ENCODE peak calls at places on chromosome 15, in nine cellular contexts. One of them, this sample, is unnamed.

GRCh38 chr15:45234562-45235235 is 17.3 kb upstream of the SLC28A2 start:
- DNase-seq in lower lobe of right lung: no peak
- DNase-seq in ovary: no peak
- DNase-seq in A549: no peak
- DNase-seq in IMR-90: no peak
- DNase-seq in endodermal cell: no peak
- DNase-seq in thoracic aorta: no peak
- DNase-seq in HL-60: no peak
- DNase-seq in AG04450: no peak
- DNase-seq in this sample: peak; percentile 15

GRCh38 chr15:34651962-34652725 is 68.7 kb upstream of the GOLGA8B start:
- DNase-seq in lower lobe of right lung: no peak
- DNase-seq in ovary: no peak
- DNase-seq in A549: no peak
- DNase-seq in IMR-90: no peak
- DNase-seq in endodermal cell: no peak
- DNase-seq in thoracic aorta: no peak
- DNase-seq in HL-60: no peak
- DNase-seq in AG04450: no peak
- DNase-seq in this sample: no peak

GRCh38 chr15:81016253-81017068 is 15.7 kb downstream of the TLNRD1 start:
- DNase-seq in lower lobe of right lung: no peak
- DNase-seq in ovary: no peak
- DNase-seq in A549: no peak
- DNase-seq in IMR-90: no peak
- DNase-seq in endodermal cell: no peak
- DNase-seq in thoracic aorta: no peak
- DNase-seq in HL-60: no peak
- DNase-seq in AG04450: no peak
- DNase-seq in this sample: no peak

GRCh38 chr15:51924146-51925068 is 47.2 kb downstream of the LEO1 start:
- DNase-seq in lower lobe of right lung: no peak
- DNase-seq in ovary: no peak
- DNase-seq in A549: no peak
- DNase-seq in IMR-90: no peak
- DNase-seq in endodermal cell: peak; percentile 78
- DNase-seq in thoracic aorta: no peak
- DNase-seq in HL-60: no peak
- DNase-seq in AG04450: no peak
- DNase-seq in this sample: peak; percentile 14

GRCh38 chr15:77808581-77809198 is 176.0 kb upstream of the LINGO1 start:
- DNase-seq in lower lobe of right lung: no peak
- DNase-seq in ovary: no peak
- DNase-seq in A549: no peak
- DNase-seq in IMR-90: no peak
- DNase-seq in endodermal cell: no peak
- DNase-seq in thoracic aorta: no peak
- DNase-seq in HL-60: no peak
- DNase-seq in AG04450: no peak
- DNase-seq in this sample: peak; percentile 39

GRCh38 chr15:47517737-47518136 is 199.6 kb upstream of the SEMA6D start:
- DNase-seq in lower lobe of right lung: no peak
- DNase-seq in ovary: peak; percentile 11
- DNase-seq in A549: no peak
- DNase-seq in IMR-90: peak; percentile 13
- DNase-seq in endodermal cell: no peak
- DNase-seq in thoracic aorta: no peak
- DNase-seq in HL-60: no peak
- DNase-seq in AG04450: no peak
- DNase-seq in this sample: no peak

GRCh38 chr15:21260966-21261395 is 179.3 kb downstream of the POTEB3 start:
- DNase-seq in lower lobe of right lung: peak; percentile 53
- DNase-seq in ovary: no peak
- DNase-seq in A549: no peak
- DNase-seq in IMR-90: no peak
- DNase-seq in endodermal cell: peak; percentile 43
- DNase-seq in thoracic aorta: no peak
- DNase-seq in HL-60: no peak
- DNase-seq in AG04450: no peak
- DNase-seq in this sample: no peak

GRCh38 chr15:50049871-50050270 is 69.2 kb downstream of the ATP8B4 start:
- DNase-seq in lower lobe of right lung: no peak
- DNase-seq in ovary: no peak
- DNase-seq in A549: no peak
- DNase-seq in IMR-90: peak; percentile 91
- DNase-seq in endodermal cell: no peak
- DNase-seq in thoracic aorta: no peak
- DNase-seq in HL-60: no peak
- DNase-seq in AG04450: peak; percentile 73
- DNase-seq in this sample: no peak

GRCh38 chr15:35495075-35495474 is 50.9 kb downstream of the DPH6 start:
- DNase-seq in lower lobe of right lung: no peak
- DNase-seq in ovary: no peak
- DNase-seq in A549: no peak
- DNase-seq in IMR-90: no peak
- DNase-seq in endodermal cell: no peak
- DNase-seq in thoracic aorta: no peak
- DNase-seq in HL-60: no peak
- DNase-seq in AG04450: no peak
- DNase-seq in this sample: no peak

GRCh38 chr15:100016632-100017031 is 283.4 kb upstream of the LYSMD4 start:
- DNase-seq in lower lobe of right lung: no peak
- DNase-seq in ovary: no peak
- DNase-seq in A549: no peak
- DNase-seq in IMR-90: no peak
- DNase-seq in endodermal cell: peak; percentile 19
- DNase-seq in thoracic aorta: no peak
- DNase-seq in HL-60: no peak
- DNase-seq in AG04450: no peak
- DNase-seq in this sample: no peak

GRCh38 chr15:85793641-85794597 is 806 bp downstream of the KLHL25 start:
- DNase-seq in lower lobe of right lung: peak; percentile 64
- DNase-seq in ovary: peak; percentile 28
- DNase-seq in A549: peak; percentile 58
- DNase-seq in IMR-90: peak; percentile 15
- DNase-seq in endodermal cell: peak; percentile 73
- DNase-seq in thoracic aorta: no peak
- DNase-seq in HL-60: no peak
- DNase-seq in AG04450: no peak
- DNase-seq in this sample: peak; percentile 29

GRCh38 chr15:57680021-57680420 is 26.5 kb upstream of the POLR2M start:
- DNase-seq in lower lobe of right lung: no peak
- DNase-seq in ovary: no peak
- DNase-seq in A549: no peak
- DNase-seq in IMR-90: peak; percentile 51
- DNase-seq in endodermal cell: no peak
- DNase-seq in thoracic aorta: no peak
- DNase-seq in HL-60: no peak
- DNase-seq in AG04450: no peak
- DNase-seq in this sample: no peak

GRCh38 chr15:81653259-81653658 is 279.2 kb upstream of the TMC3 start:
- DNase-seq in lower lobe of right lung: no peak
- DNase-seq in ovary: no peak
- DNase-seq in A549: no peak
- DNase-seq in IMR-90: no peak
- DNase-seq in endodermal cell: no peak
- DNase-seq in thoracic aorta: no peak
- DNase-seq in HL-60: no peak
- DNase-seq in AG04450: no peak
- DNase-seq in this sample: no peak

GRCh38 chr15:43828061-43828657 is 1.4 kb downstream of the WDR76 start:
- DNase-seq in lower lobe of right lung: no peak
- DNase-seq in ovary: no peak
- DNase-seq in A549: no peak
- DNase-seq in IMR-90: peak; percentile 19
- DNase-seq in endodermal cell: no peak
- DNase-seq in thoracic aorta: no peak
- DNase-seq in HL-60: no peak
- DNase-seq in AG04450: no peak
- DNase-seq in this sample: no peak

GRCh38 chr15:60369696-60370095 is 28.1 kb downstream of the ANXA2 start:
- DNase-seq in lower lobe of right lung: no peak
- DNase-seq in ovary: no peak
- DNase-seq in A549: no peak
- DNase-seq in IMR-90: no peak
- DNase-seq in endodermal cell: no peak
- DNase-seq in thoracic aorta: no peak
- DNase-seq in HL-60: no peak
- DNase-seq in AG04450: no peak
- DNase-seq in this sample: peak; percentile 24

GRCh38 chr15:45919806-45920205 is 285.0 kb downstream of the SQOR start:
- DNase-seq in lower lobe of right lung: peak; percentile 57
- DNase-seq in ovary: no peak
- DNase-seq in A549: peak; percentile 39
- DNase-seq in IMR-90: peak; percentile 8
- DNase-seq in endodermal cell: no peak
- DNase-seq in thoracic aorta: no peak
- DNase-seq in HL-60: no peak
- DNase-seq in AG04450: no peak
- DNase-seq in this sample: no peak

DNA sequence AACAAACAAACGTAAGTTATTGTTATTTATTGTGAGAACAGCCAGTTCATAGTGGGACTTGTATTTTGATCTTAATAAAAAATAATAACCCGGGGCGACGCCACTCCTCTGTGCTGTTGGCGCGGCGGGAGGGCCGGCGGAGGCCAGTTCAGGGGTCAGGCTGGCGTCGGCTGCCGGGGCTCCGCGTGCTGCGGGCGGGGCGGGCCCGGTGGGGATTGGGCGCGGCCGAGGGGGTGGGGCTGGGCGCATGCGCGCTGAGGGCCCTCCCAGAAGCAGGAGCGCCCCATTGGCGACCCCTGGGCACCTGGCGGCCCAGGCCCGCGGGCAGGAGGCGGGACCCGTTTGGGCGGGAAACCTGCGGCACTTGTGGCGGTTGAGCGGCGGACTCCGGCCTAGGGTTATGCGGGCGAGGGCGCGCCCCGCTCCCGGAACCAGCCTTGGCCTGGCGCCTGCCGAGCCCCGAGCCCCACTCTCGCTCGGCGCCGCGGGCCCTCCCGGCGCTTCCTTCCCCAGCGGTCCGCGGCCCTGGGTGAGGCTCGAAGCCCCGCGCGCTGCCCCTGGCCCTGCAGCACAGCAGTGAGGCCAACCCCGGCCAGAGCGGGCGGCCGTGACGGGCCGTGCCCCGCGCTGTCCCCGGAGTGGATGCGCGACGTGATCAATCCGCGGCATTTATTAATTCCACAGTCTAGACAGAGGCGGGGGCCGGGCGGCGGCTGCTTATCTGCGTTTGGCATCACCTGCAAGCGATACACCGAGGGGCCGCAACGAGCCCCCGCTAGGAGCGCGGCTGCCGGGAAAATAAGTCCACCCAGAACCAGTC is 6.0 kb downstream of the ISL2 start:
- DNase-seq in lower lobe of right lung: no peak
- DNase-seq in ovary: no peak
- DNase-seq in A549: no peak
- DNase-seq in IMR-90: no peak
- DNase-seq in endodermal cell: peak; percentile 84
- DNase-seq in thoracic aorta: no peak
- DNase-seq in HL-60: no peak
- DNase-seq in AG04450: no peak
- DNase-seq in this sample: peak; percentile 65
- H3K4me3 ChIP-seq in lower lobe of right lung: peak overlapping the region; percentile 23
- H3K4me3 ChIP-seq in ovary: no peak overlapping the region
- H3K4me3 ChIP-seq in A549: no peak overlapping the region
- H3K4me3 ChIP-seq in IMR-90: no peak overlapping the region
- H3K4me3 ChIP-seq in endodermal cell: no peak overlapping the region
- H3K4me3 ChIP-seq in thoracic aorta: peak overlapping the region; percentile 26
- H3K4me3 ChIP-seq in HL-60: no peak overlapping the region
- H3K4me3 ChIP-seq in AG04450: no peak overlapping the region
- H3K4me3 ChIP-seq in this sample: peak overlapping the region; percentile 96

GRCh38 chr15:41585140-41586047 is 26.4 kb downstream of the TYRO3 start:
- DNase-seq in lower lobe of right lung: peak; percentile 67
- DNase-seq in ovary: peak; percentile 65
- DNase-seq in A549: peak; percentile 35
- DNase-seq in IMR-90: peak; percentile 44
- DNase-seq in endodermal cell: peak; percentile 81
- DNase-seq in thoracic aorta: no peak
- DNase-seq in HL-60: no peak
- DNase-seq in AG04450: no peak
- DNase-seq in this sample: no peak
- TF ChIP-seq CTCF in lower lobe of right lung: peak; percentile 45
- TF ChIP-seq CTCF in ovary: peak; percentile 63
- TF ChIP-seq CTCF in A549: peak; percentile 24
- TF ChIP-seq CTCF in IMR-90: no peak
- TF ChIP-seq CTCF in endodermal cell: peak; percentile 57
- TF ChIP-seq CTCF in thoracic aorta: peak; percentile 48
- TF ChIP-seq CTCF in HL-60: no peak
- TF ChIP-seq CTCF in AG04450: peak; percentile 60
- TF ChIP-seq CTCF in this sample: no peak

GRCh38 chr15:40095381-40096093 is 13.1 kb downstream of the BMF start:
- DNase-seq in lower lobe of right lung: no peak
- DNase-seq in ovary: no peak
- DNase-seq in A549: no peak
- DNase-seq in IMR-90: no peak
- DNase-seq in endodermal cell: peak; percentile 37
- DNase-seq in thoracic aorta: no peak
- DNase-seq in HL-60: no peak
- DNase-seq in AG04450: no peak
- DNase-seq in this sample: no peak

GRCh38 chr15:40094156-40094555 is 14.5 kb downstream of the BMF start:
- DNase-seq in lower lobe of right lung: no peak
- DNase-seq in ovary: no peak
- DNase-seq in A549: no peak
- DNase-seq in IMR-90: no peak
- DNase-seq in endodermal cell: no peak
- DNase-seq in thoracic aorta: no peak
- DNase-seq in HL-60: no peak
- DNase-seq in AG04450: no peak
- DNase-seq in this sample: no peak

GRCh38 chr15:40091861-40092415 is 16.7 kb downstream of the BMF start:
- DNase-seq in lower lobe of right lung: no peak
- DNase-seq in ovary: no peak
- DNase-seq in A549: no peak
- DNase-seq in IMR-90: no peak
- DNase-seq in endodermal cell: peak; percentile 78
- DNase-seq in thoracic aorta: no peak
- DNase-seq in HL-60: no peak
- DNase-seq in AG04450: no peak
- DNase-seq in this sample: peak; percentile 66

GRCh38 chr15:40092416-40093223 is 16.1 kb downstream of the BMF start:
- DNase-seq in lower lobe of right lung: peak; percentile 69
- DNase-seq in ovary: peak; percentile 91
- DNase-seq in A549: no peak
- DNase-seq in IMR-90: peak; percentile 86
- DNase-seq in endodermal cell: no peak
- DNase-seq in thoracic aorta: peak; percentile 49
- DNase-seq in HL-60: no peak
- DNase-seq in AG04450: peak; percentile 76
- DNase-seq in this sample: peak; percentile 74

GRCh38 chr15:40093224-40093842 is 15.3 kb downstream of the BMF start:
- DNase-seq in lower lobe of right lung: no peak
- DNase-seq in ovary: no peak
- DNase-seq in A549: no peak
- DNase-seq in IMR-90: peak; percentile 26
- DNase-seq in endodermal cell: no peak
- DNase-seq in thoracic aorta: no peak
- DNase-seq in HL-60: no peak
- DNase-seq in AG04450: no peak
- DNase-seq in this sample: no peak
- H3K27ac ChIP-seq in lower lobe of right lung: peak overlapping the region; percentile 79
- H3K27ac ChIP-seq in ovary: peak overlapping the region; percentile 60
- H3K27ac ChIP-seq in A549: peak overlapping the region; percentile 66
- H3K27ac ChIP-seq in IMR-90: peak overlapping the region; percentile 95
- H3K27ac ChIP-seq in endodermal cell: peak overlapping the region; percentile 87
- H3K27ac ChIP-seq in thoracic aorta: peak overlapping the region; percentile 73
- H3K27ac ChIP-seq in HL-60: no peak overlapping the region
- H3K27ac ChIP-seq in AG04450: peak overlapping the region; percentile 94
- H3K27ac ChIP-seq in this sample: peak overlapping the region; percentile 58

GRCh38 chr15:64596701-64597468 is 136.5 kb downstream of the ZNF609 start:
- DNase-seq in lower lobe of right lung: no peak
- DNase-seq in ovary: peak; percentile 27
- DNase-seq in A549: no peak
- DNase-seq in IMR-90: peak; percentile 45
- DNase-seq in endodermal cell: peak; percentile 77
- DNase-seq in thoracic aorta: no peak
- DNase-seq in HL-60: no peak
- DNase-seq in AG04450: no peak
- DNase-seq in this sample: peak; percentile 49
- H3K4me3 ChIP-seq in lower lobe of right lung: no peak overlapping the region
- H3K4me3 ChIP-seq in ovary: no peak overlapping the region
- H3K4me3 ChIP-seq in A549: no peak overlapping the region
- H3K4me3 ChIP-seq in IMR-90: no peak overlapping the region
- H3K4me3 ChIP-seq in endodermal cell: no peak overlapping the region
- H3K4me3 ChIP-seq in thoracic aorta: peak overlapping the region; percentile 2
- H3K4me3 ChIP-seq in HL-60: no peak overlapping the region
- H3K4me3 ChIP-seq in AG04450: no peak overlapping the region
- H3K4me3 ChIP-seq in this sample: no peak overlapping the region

This sample was measured in WERI-Rb-1.